ENCODE peak calls at places on chromosomes 13 and 19, in ten cellular contexts. V is A549, U is ovary, R is tibial nerve, J is SK-N-SH, C is suprapubic skin, K is stomach, Y is GM12878, I is transverse colon, G is K562. B is an unnamed sample.
A peak's percentile ranks its signal among the peaks of the same experiment; 100 is the strongest.

GRCh38 chr13:50513528-50513863 is 330.0 kb downstream of the DLEU7 start:
- DNase-seq in V (no peak), U (no peak), R (no peak), J (no peak), C (no peak), K (no peak), Y (no peak), I (no peak), G (no peak), B (no peak)

GRCh38 chr19:3343619-3344502 is 22.5 kb upstream of the NFIC start:
- DNase-seq in V (peak; percentile 95), U (peak; percentile 86), R (peak; percentile 90), J (peak; percentile 97), C (peak; percentile 96), K (peak; percentile 78), Y (no peak), I (peak; percentile 74), G (peak; percentile 95), B (peak; percentile 86)

GRCh38 chr19:34124828-34125227 is 47.5 kb upstream of the LSM14A start:
- DNase-seq in V (peak; percentile 39), U (no peak), R (no peak), J (peak; percentile 24), C (no peak), K (no peak), Y (no peak), I (no peak), G (no peak), B (no peak)

GRCh38 chr13:30805132-30805537 is 69.8 kb downstream of the ALOX5AP start:
- DNase-seq in V (no peak), U (no peak), R (no peak), J (no peak), C (no peak), K (no peak), Y (no peak), I (no peak), G (no peak), B (no peak)

GRCh38 chr13:113526466-113527220 is 36.1 kb upstream of the DCUN1D2 start:
- DNase-seq in V (no peak), U (no peak), R (no peak), J (no peak), C (no peak), K (peak; percentile 29), Y (no peak), I (no peak), G (no peak), B (no peak)

GRCh38 chr19:55368701-55369563 is 1.3 kb downstream of the IL11 start:
- DNase-seq in V (peak; percentile 59), U (no peak), R (no peak), J (peak; percentile 77), C (no peak), K (no peak), Y (no peak), I (no peak), G (peak; percentile 91), B (no peak)

GRCh38 chr13:98456423-98456845 is 120.5 kb downstream of the STK24 start:
- DNase-seq in V (no peak), U (no peak), R (no peak), J (no peak), C (no peak), K (no peak), Y (no peak), I (no peak), G (no peak), B (no peak)

GRCh38 chr19:54626757-54627156 is 3.5 kb upstream of the LILRB1 start:
- DNase-seq in V (no peak), U (no peak), R (no peak), J (no peak), C (no peak), K (no peak), Y (no peak), I (no peak), G (no peak), B (no peak)

GRCh38 chr13:75931116-75931515 is 295.0 kb downstream of the LMO7 start:
- DNase-seq in V (no peak), U (no peak), R (no peak), J (no peak), C (no peak), K (no peak), Y (no peak), I (no peak), G (no peak), B (no peak)

GRCh38 chr13:32147976-32148375 is 116.4 kb downstream of the FRY start:
- DNase-seq in V (no peak), U (no peak), R (no peak), J (no peak), C (no peak), K (no peak), Y (no peak), I (no peak), G (no peak), B (no peak)

GRCh38 chr13:74466015-74466414 is 331.8 kb upstream of the KLF12 start:
- DNase-seq in V (no peak), U (no peak), R (no peak), J (no peak), C (no peak), K (no peak), Y (no peak), I (no peak), G (no peak), B (no peak)

GRCh38 chr19:3801412-3802096 is 15.4 kb upstream of the MATK start:
- DNase-seq in V (no peak), U (no peak), R (no peak), J (peak; percentile 85), C (no peak), K (peak; percentile 44), Y (no peak), I (peak; percentile 37), G (peak; percentile 56), B (peak; percentile 44)

GRCh38 chr19:14156122-14156521 is 19.7 kb upstream of the ASF1B start:
- DNase-seq in V (no peak), U (no peak), R (no peak), J (no peak), C (no peak), K (no peak), Y (no peak), I (no peak), G (no peak), B (no peak)

GRCh38 chr13:61563645-61564044 is 148.0 kb upstream of the PCDH20 start:
- DNase-seq in V (no peak), U (no peak), R (no peak), J (peak; percentile 6), C (no peak), K (no peak), Y (no peak), I (no peak), G (no peak), B (no peak)

GRCh38 chr13:53460776-53461175 is 432.2 kb downstream of the OLFM4 start:
- DNase-seq in V (no peak), U (no peak), R (no peak), J (peak; percentile 22), C (no peak), K (no peak), Y (no peak), I (no peak), G (no peak), B (no peak)

GRCh38 chr19:49004133-49004532 is 10.4 kb downstream of the RUVBL2 start:
- DNase-seq in V (no peak), U (no peak), R (no peak), J (no peak), C (no peak), K (no peak), Y (no peak), I (no peak), G (no peak), B (no peak)

GRCh38 chr13:102214956-102215355 is 186.9 kb downstream of the FGF14 start:
- DNase-seq in V (no peak), U (no peak), R (no peak), J (no peak), C (no peak), K (no peak), Y (no peak), I (no peak), G (no peak), B (no peak)

GRCh38 chr13:113969973-113970611 is 3.8 kb downstream of the C13orf46 start:
- DNase-seq in V (no peak), U (no peak), R (no peak), J (no peak), C (no peak), K (peak; percentile 94), Y (no peak), I (peak; percentile 76), G (no peak), B (peak; percentile 91)

GRCh38 chr13:98717256-98717655 is 35.2 kb downstream of the SLC15A1 start:
- DNase-seq in V (peak; percentile 7), U (no peak), R (no peak), J (no peak), C (no peak), K (no peak), Y (no peak), I (no peak), G (no peak), B (no peak)

GRCh38 chr13:76936736-76937135 is 11.6 kb upstream of the ACOD1 start:
- DNase-seq in V (no peak), U (no peak), R (no peak), J (no peak), C (no peak), K (no peak), Y (no peak), I (no peak), G (no peak), B (no peak)

GRCh38 chr13:100535401-100536135 is 53.0 kb downstream of the GGACT start:
- DNase-seq in V (no peak), U (no peak), R (no peak), J (no peak), C (no peak), K (no peak), Y (no peak), I (no peak), G (no peak), B (no peak)

GRCh38 chr19:12937243-12938053 is 961 bp upstream of the CALR start:
- DNase-seq in V (peak; percentile 68), U (no peak), R (peak; percentile 59), J (peak; percentile 52), C (no peak), K (peak; percentile 68), Y (no peak), I (peak; percentile 48), G (peak; percentile 15), B (peak; percentile 63)
- TF ChIP-seq EP300 in V (no peak), U (no peak), R (no peak), J (no peak), C (no peak), K (no peak), Y (peak; percentile 2), I (no peak), G (peak; percentile 5), B (no peak)

GRCh38 chr13:110126391-110126961 is 180.5 kb downstream of the COL4A1 start:
- DNase-seq in V (peak; percentile 76), U (peak; percentile 37), R (no peak), J (no peak), C (no peak), K (no peak), Y (no peak), I (no peak), G (no peak), B (peak; percentile 44)
- H3K4me3 ChIP-seq in V (no peak overlapping the region), U (no peak overlapping the region), R (no peak overlapping the region), J (peak overlapping the region; percentile 9), C (no peak overlapping the region), K (no peak overlapping the region), Y (no peak overlapping the region), I (no peak overlapping the region), G (no peak overlapping the region), B (peak overlapping the region; percentile 20)

GRCh38 chr19:10574462-10574861 is 5.7 kb upstream of the CDKN2D start:
- DNase-seq in V (no peak), U (no peak), R (no peak), J (no peak), C (no peak), K (no peak), Y (no peak), I (no peak), G (no peak), B (no peak)
- H3K27ac ChIP-seq in V (no peak overlapping the region), U (no peak overlapping the region), R (no peak overlapping the region), J (no peak overlapping the region), C (no peak overlapping the region), K (no peak overlapping the region), Y (no peak overlapping the region), I (no peak overlapping the region), G (no peak overlapping the region), B (no peak overlapping the region)

GRCh38 chr13:110216403-110217041 is 90.4 kb downstream of the COL4A1 start:
- DNase-seq in V (no peak), U (no peak), R (no peak), J (no peak), C (no peak), K (no peak), Y (no peak), I (no peak), G (no peak), B (no peak)
- TF ChIP-seq EP300 in V (no peak), U (peak; percentile 96), R (peak; percentile 84), J (no peak), C (peak; percentile 58), K (peak; percentile 96), Y (no peak), I (peak; percentile 82), G (no peak), B (peak; percentile 72)